ENCODE peak calls at places on chromosomes 13 and 19, in nine cellular contexts. One of them, this sample, is unnamed.

GRCh38 chr13:27635256-27635655 is 13.6 kb downstream of the POLR1D start:
- DNase-seq in adrenal gland: no peak
- DNase-seq in upper lobe of left lung: no peak
- DNase-seq in sigmoid colon: no peak
- DNase-seq in astrocyte: no peak
- DNase-seq in retinal pigment epithelial cell: no peak
- DNase-seq in IMR-90: no peak
- DNase-seq in neural progenitor cell: no peak
- DNase-seq in thyroid gland: no peak
- DNase-seq in this sample: no peak

GRCh38 chr19:33394006-33394722 is 20.7 kb downstream of the CEBPG start:
- DNase-seq in retinal pigment epithelial cell: no peak
- DNase-seq in upper lobe of left lung: peak; percentile 47
- DNase-seq in sigmoid colon: peak; percentile 86
- DNase-seq in astrocyte: peak; percentile 68
- DNase-seq in neural progenitor cell: no peak
- DNase-seq in adrenal gland: no peak
- DNase-seq in IMR-90: peak; percentile 69
- DNase-seq in thyroid gland: no peak
- DNase-seq in this sample: peak; percentile 82

GRCh38 chr13:99034333-99035085 is 56.6 kb upstream of the DOCK9 start:
- DNase-seq in astrocyte: no peak
- DNase-seq in sigmoid colon: no peak
- DNase-seq in thyroid gland: no peak
- DNase-seq in retinal pigment epithelial cell: no peak
- DNase-seq in IMR-90: no peak
- DNase-seq in adrenal gland: no peak
- DNase-seq in upper lobe of left lung: no peak
- DNase-seq in neural progenitor cell: no peak
- DNase-seq in this sample: no peak

GRCh38 chr19:54448037-54448773 is 794 bp upstream of the LENG8 start:
- DNase-seq in retinal pigment epithelial cell: no peak
- DNase-seq in astrocyte: peak; percentile 46
- DNase-seq in upper lobe of left lung: no peak
- DNase-seq in neural progenitor cell: peak; percentile 75
- DNase-seq in thyroid gland: peak; percentile 59
- DNase-seq in adrenal gland: peak; percentile 82
- DNase-seq in sigmoid colon: peak; percentile 84
- DNase-seq in IMR-90: peak; percentile 68
- DNase-seq in this sample: no peak

GRCh38 chr19:3451451-3451866 is 28.9 kb downstream of the SMIM24 start:
- DNase-seq in retinal pigment epithelial cell: no peak
- DNase-seq in upper lobe of left lung: no peak
- DNase-seq in IMR-90: no peak
- DNase-seq in neural progenitor cell: no peak
- DNase-seq in adrenal gland: peak; percentile 76
- DNase-seq in astrocyte: no peak
- DNase-seq in thyroid gland: no peak
- DNase-seq in sigmoid colon: no peak
- DNase-seq in this sample: no peak

GRCh38 chr13:106343831-106344230 is 191.6 kb downstream of the EFNB2 start:
- DNase-seq in neural progenitor cell: no peak
- DNase-seq in thyroid gland: no peak
- DNase-seq in upper lobe of left lung: no peak
- DNase-seq in astrocyte: no peak
- DNase-seq in adrenal gland: no peak
- DNase-seq in IMR-90: no peak
- DNase-seq in retinal pigment epithelial cell: no peak
- DNase-seq in sigmoid colon: no peak
- DNase-seq in this sample: no peak

GRCh38 chr13:73598021-73598712 is 536.0 kb downstream of the KLF12 start:
- DNase-seq in adrenal gland: no peak
- DNase-seq in IMR-90: peak; percentile 82
- DNase-seq in sigmoid colon: no peak
- DNase-seq in neural progenitor cell: no peak
- DNase-seq in thyroid gland: no peak
- DNase-seq in upper lobe of left lung: no peak
- DNase-seq in astrocyte: peak; percentile 66
- DNase-seq in retinal pigment epithelial cell: no peak
- DNase-seq in this sample: no peak

GRCh38 chr13:110310541-110311491 is 3.7 kb downstream of the COL4A2 start:
- DNase-seq in retinal pigment epithelial cell: no peak
- DNase-seq in astrocyte: no peak
- DNase-seq in thyroid gland: no peak
- DNase-seq in IMR-90: no peak
- DNase-seq in adrenal gland: no peak
- DNase-seq in sigmoid colon: peak; percentile 50
- DNase-seq in neural progenitor cell: no peak
- DNase-seq in upper lobe of left lung: no peak
- DNase-seq in this sample: no peak

GRCh38 chr19:38699027-38699346 is 45.3 kb downstream of the CAPN12 start:
- DNase-seq in neural progenitor cell: no peak
- DNase-seq in upper lobe of left lung: no peak
- DNase-seq in thyroid gland: no peak
- DNase-seq in sigmoid colon: no peak
- DNase-seq in adrenal gland: no peak
- DNase-seq in retinal pigment epithelial cell: no peak
- DNase-seq in IMR-90: no peak
- DNase-seq in astrocyte: no peak
- DNase-seq in this sample: no peak

GRCh38 chr19:8036438-8037099 is 16.0 kb upstream of the CCL25 start:
- DNase-seq in thyroid gland: no peak
- DNase-seq in upper lobe of left lung: no peak
- DNase-seq in astrocyte: no peak
- DNase-seq in IMR-90: no peak
- DNase-seq in retinal pigment epithelial cell: no peak
- DNase-seq in adrenal gland: no peak
- DNase-seq in neural progenitor cell: no peak
- DNase-seq in sigmoid colon: no peak
- DNase-seq in this sample: no peak

GRCh38 chr19:54462713-54463530 is 656 bp downstream of the LENG9 start:
- DNase-seq in adrenal gland: peak; percentile 81
- DNase-seq in IMR-90: peak; percentile 46
- DNase-seq in retinal pigment epithelial cell: no peak
- DNase-seq in astrocyte: no peak
- DNase-seq in neural progenitor cell: peak; percentile 81
- DNase-seq in sigmoid colon: peak; percentile 90
- DNase-seq in upper lobe of left lung: peak; percentile 79
- DNase-seq in thyroid gland: peak; percentile 45
- DNase-seq in this sample: peak; percentile 92

GRCh38 chr13:20389696-20390525 is 135.7 kb downstream of the CRYL1 start:
- DNase-seq in upper lobe of left lung: no peak
- DNase-seq in retinal pigment epithelial cell: no peak
- DNase-seq in astrocyte: no peak
- DNase-seq in IMR-90: no peak
- DNase-seq in sigmoid colon: no peak
- DNase-seq in thyroid gland: no peak
- DNase-seq in neural progenitor cell: no peak
- DNase-seq in adrenal gland: peak; percentile 21
- DNase-seq in this sample: no peak

GRCh38 chr13:22800726-22801401 is 379.9 kb upstream of the SGCG start:
- DNase-seq in thyroid gland: no peak
- DNase-seq in sigmoid colon: peak; percentile 68
- DNase-seq in adrenal gland: peak; percentile 74
- DNase-seq in astrocyte: no peak
- DNase-seq in retinal pigment epithelial cell: no peak
- DNase-seq in IMR-90: peak; percentile 0
- DNase-seq in neural progenitor cell: no peak
- DNase-seq in upper lobe of left lung: peak; percentile 39
- DNase-seq in this sample: peak; percentile 82

GRCh38 chr19:15197275-15198005 is 3.4 kb downstream of the NOTCH3 start:
- DNase-seq in upper lobe of left lung: no peak
- DNase-seq in retinal pigment epithelial cell: no peak
- DNase-seq in thyroid gland: no peak
- DNase-seq in neural progenitor cell: no peak
- DNase-seq in IMR-90: peak; percentile 18
- DNase-seq in sigmoid colon: no peak
- DNase-seq in adrenal gland: no peak
- DNase-seq in astrocyte: no peak
- DNase-seq in this sample: no peak

GRCh38 chr13:110262944-110263343 is 44.0 kb downstream of the COL4A1 start:
- DNase-seq in neural progenitor cell: no peak
- DNase-seq in upper lobe of left lung: no peak
- DNase-seq in retinal pigment epithelial cell: no peak
- DNase-seq in astrocyte: no peak
- DNase-seq in sigmoid colon: no peak
- DNase-seq in thyroid gland: no peak
- DNase-seq in IMR-90: no peak
- DNase-seq in adrenal gland: no peak
- DNase-seq in this sample: no peak

GRCh38 chr13:87498681-87499080 is 172.5 kb upstream of the SLITRK5 start:
- DNase-seq in adrenal gland: no peak
- DNase-seq in astrocyte: peak; percentile 13
- DNase-seq in upper lobe of left lung: no peak
- DNase-seq in sigmoid colon: no peak
- DNase-seq in thyroid gland: peak; percentile 52
- DNase-seq in IMR-90: peak; percentile 0
- DNase-seq in retinal pigment epithelial cell: peak; percentile 7
- DNase-seq in neural progenitor cell: peak; percentile 49
- DNase-seq in this sample: no peak

GRCh38 chr13:75774176-75774575 is 138.0 kb downstream of the LMO7 start:
- DNase-seq in astrocyte: no peak
- DNase-seq in thyroid gland: no peak
- DNase-seq in adrenal gland: no peak
- DNase-seq in upper lobe of left lung: no peak
- DNase-seq in IMR-90: peak; percentile 46
- DNase-seq in neural progenitor cell: no peak
- DNase-seq in retinal pigment epithelial cell: no peak
- DNase-seq in sigmoid colon: no peak
- DNase-seq in this sample: no peak

GRCh38 chr13:51525567-51526165 is 58.6 kb upstream of the WDFY2 start:
- DNase-seq in adrenal gland: no peak
- DNase-seq in upper lobe of left lung: no peak
- DNase-seq in neural progenitor cell: no peak
- DNase-seq in thyroid gland: no peak
- DNase-seq in retinal pigment epithelial cell: no peak
- DNase-seq in sigmoid colon: no peak
- DNase-seq in IMR-90: peak; percentile 72
- DNase-seq in astrocyte: no peak
- DNase-seq in this sample: no peak
- H3K4me3 ChIP-seq in adrenal gland: no peak overlapping the region
- H3K4me3 ChIP-seq in upper lobe of left lung: no peak overlapping the region
- H3K4me3 ChIP-seq in neural progenitor cell: no peak overlapping the region
- H3K4me3 ChIP-seq in thyroid gland: no peak overlapping the region
- H3K4me3 ChIP-seq in retinal pigment epithelial cell: no peak overlapping the region
- H3K4me3 ChIP-seq in sigmoid colon: no peak overlapping the region
- H3K4me3 ChIP-seq in IMR-90: no peak overlapping the region
- H3K4me3 ChIP-seq in astrocyte: no peak overlapping the region
- H3K4me3 ChIP-seq in this sample: no peak overlapping the region

GRCh38 chr13:37510441-37510840 is 88.1 kb downstream of the POSTN start:
- DNase-seq in IMR-90: no peak
- DNase-seq in sigmoid colon: no peak
- DNase-seq in retinal pigment epithelial cell: no peak
- DNase-seq in astrocyte: no peak
- DNase-seq in thyroid gland: peak; percentile 2
- DNase-seq in adrenal gland: no peak
- DNase-seq in upper lobe of left lung: no peak
- DNase-seq in neural progenitor cell: no peak
- DNase-seq in this sample: no peak
- H3K4me3 ChIP-seq in IMR-90: no peak overlapping the region
- H3K4me3 ChIP-seq in sigmoid colon: no peak overlapping the region
- H3K4me3 ChIP-seq in retinal pigment epithelial cell: no peak overlapping the region
- H3K4me3 ChIP-seq in astrocyte: no peak overlapping the region
- H3K4me3 ChIP-seq in thyroid gland: no peak overlapping the region
- H3K4me3 ChIP-seq in adrenal gland: no peak overlapping the region
- H3K4me3 ChIP-seq in upper lobe of left lung: no peak overlapping the region
- H3K4me3 ChIP-seq in neural progenitor cell: no peak overlapping the region
- H3K4me3 ChIP-seq in this sample: no peak overlapping the region

DNA sequence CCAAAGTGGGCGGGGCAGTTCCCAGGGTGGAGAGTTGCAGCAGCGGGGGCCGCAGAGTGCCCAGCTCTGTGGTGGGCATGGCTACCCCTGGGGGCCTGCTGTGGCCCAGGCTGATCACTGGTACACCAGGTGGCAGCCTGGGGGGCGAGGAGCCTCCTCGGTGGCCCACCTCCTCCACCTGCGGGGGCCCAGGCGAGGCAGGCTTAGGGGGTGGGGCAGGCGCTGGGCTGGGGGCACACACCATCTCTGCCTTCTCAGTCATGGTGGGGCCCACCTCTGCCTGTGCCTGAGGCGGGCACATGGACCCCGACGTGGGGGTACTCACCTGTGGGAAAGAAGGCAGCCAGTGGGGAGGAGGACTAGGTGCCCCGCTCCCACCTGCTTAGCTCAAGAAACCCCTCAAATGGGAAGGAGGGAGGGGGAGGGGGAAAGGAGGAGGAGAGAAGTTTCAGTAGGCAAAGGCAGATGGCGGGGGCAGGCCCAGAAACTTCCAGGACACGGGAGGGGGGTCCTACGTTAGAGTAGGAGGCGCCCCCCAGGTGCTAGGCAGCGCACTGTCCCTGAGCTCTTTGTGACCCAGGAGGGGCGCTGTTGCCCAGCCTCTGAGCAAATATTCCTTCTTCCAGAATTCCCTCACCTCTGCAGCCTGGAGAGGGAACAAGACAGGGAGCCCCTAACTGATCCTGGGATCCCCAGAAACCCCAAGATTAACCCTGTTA is 1.6 kb downstream of the LYL1 start:
- DNase-seq in adrenal gland: no peak
- DNase-seq in retinal pigment epithelial cell: no peak
- DNase-seq in sigmoid colon: no peak
- DNase-seq in thyroid gland: no peak
- DNase-seq in upper lobe of left lung: peak; percentile 39
- DNase-seq in astrocyte: no peak
- DNase-seq in IMR-90: no peak
- DNase-seq in neural progenitor cell: no peak
- DNase-seq in this sample: no peak
- H3K4me3 ChIP-seq in adrenal gland: no peak overlapping the region
- H3K4me3 ChIP-seq in retinal pigment epithelial cell: no peak overlapping the region
- H3K4me3 ChIP-seq in sigmoid colon: peak overlapping the region; percentile 50
- H3K4me3 ChIP-seq in thyroid gland: no peak overlapping the region
- H3K4me3 ChIP-seq in upper lobe of left lung: peak overlapping the region; percentile 45
- H3K4me3 ChIP-seq in astrocyte: no peak overlapping the region
- H3K4me3 ChIP-seq in IMR-90: no peak overlapping the region
- H3K4me3 ChIP-seq in neural progenitor cell: no peak overlapping the region
- H3K4me3 ChIP-seq in this sample: no peak overlapping the region

DNA sequence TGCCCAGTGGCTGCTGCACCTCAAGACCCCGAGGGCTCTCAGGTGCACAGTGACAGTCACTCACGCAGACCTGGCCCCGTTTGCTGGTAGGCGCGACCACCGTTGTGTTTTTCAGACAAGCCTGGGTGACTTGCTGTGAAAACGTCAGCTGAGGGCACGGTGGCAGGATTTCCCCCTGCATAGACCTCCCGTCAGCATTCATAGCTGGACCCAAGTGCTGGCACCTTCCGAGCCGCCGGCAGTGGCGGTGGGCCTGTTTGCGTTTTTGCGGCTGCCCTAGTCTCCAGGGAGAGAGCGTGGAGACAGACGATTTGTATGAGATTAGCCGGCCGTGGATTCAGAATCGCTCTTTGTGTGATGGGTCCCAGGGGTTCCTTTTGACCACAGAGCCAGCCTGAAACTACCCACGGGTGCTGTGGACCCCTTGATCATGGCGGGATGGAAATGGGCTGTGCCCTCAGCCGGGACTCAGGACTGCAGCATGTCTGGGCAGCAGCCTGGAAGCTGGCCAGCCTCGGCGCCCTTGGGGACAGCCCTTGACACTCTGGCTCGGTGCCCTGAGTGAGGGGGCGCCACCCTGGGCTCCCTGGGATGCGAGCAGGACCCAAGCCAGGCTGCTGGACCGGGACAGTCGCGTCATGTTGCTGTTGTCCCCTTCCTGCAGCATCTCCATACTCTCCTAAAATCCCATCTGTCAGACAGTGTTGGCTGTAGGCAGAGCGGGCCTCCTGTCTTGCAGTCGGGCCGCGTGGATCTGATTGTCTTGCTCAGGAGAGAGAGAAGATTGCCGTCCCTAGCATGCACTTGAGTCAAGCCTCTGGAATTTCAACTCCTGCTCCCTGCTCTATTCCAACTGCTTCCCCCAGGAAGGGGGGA is 8.6 kb downstream of the KDM4B start:
- DNase-seq in neural progenitor cell: no peak
- DNase-seq in adrenal gland: peak; percentile 72
- DNase-seq in upper lobe of left lung: no peak
- DNase-seq in astrocyte: peak; percentile 95
- DNase-seq in retinal pigment epithelial cell: no peak
- DNase-seq in sigmoid colon: peak; percentile 91
- DNase-seq in thyroid gland: peak; percentile 84
- DNase-seq in IMR-90: peak; percentile 95
- DNase-seq in this sample: peak; percentile 78
- H3K4me3 ChIP-seq in neural progenitor cell: no peak overlapping the region
- H3K4me3 ChIP-seq in adrenal gland: no peak overlapping the region
- H3K4me3 ChIP-seq in upper lobe of left lung: no peak overlapping the region
- H3K4me3 ChIP-seq in astrocyte: no peak overlapping the region
- H3K4me3 ChIP-seq in retinal pigment epithelial cell: no peak overlapping the region
- H3K4me3 ChIP-seq in sigmoid colon: peak overlapping the region; percentile 28
- H3K4me3 ChIP-seq in thyroid gland: no peak overlapping the region
- H3K4me3 ChIP-seq in IMR-90: no peak overlapping the region
- H3K4me3 ChIP-seq in this sample: no peak overlapping the region